ENCODE peak calls at places on chromosomes 1 and 21, in four cellular contexts. One of them, this sample, is unnamed.

GRCh38 chr1:151372411-151372934 is at the start of gene SELENBP1:
- DNase-seq in mucosa of descending colon: peak; percentile 98
- DNase-seq in stimulated activated CD4-positive, alpha-beta T cell treated with anti-CD3 and anti-CD28 coated beads, Interleukin-4, amount 100 ng/mL, for 24 hours: no peak
- DNase-seq in WTC11: peak; percentile 63
- DNase-seq in this sample: no peak

GRCh38 chr1:150620919-150621318 is 8.5 kb downstream of the ENSA start:
- DNase-seq in mucosa of descending colon: no peak
- DNase-seq in stimulated activated CD4-positive, alpha-beta T cell treated with anti-CD3 and anti-CD28 coated beads, Interleukin-4, amount 100 ng/mL, for 24 hours: no peak
- DNase-seq in WTC11: no peak
- DNase-seq in this sample: no peak

GRCh38 chr1:41313661-41314131 is 47.5 kb upstream of the FOXO6 start:
- DNase-seq in mucosa of descending colon: peak; percentile 3
- DNase-seq in stimulated activated CD4-positive, alpha-beta T cell treated with anti-CD3 and anti-CD28 coated beads, Interleukin-4, amount 100 ng/mL, for 24 hours: no peak
- DNase-seq in WTC11: peak; percentile 59
- DNase-seq in this sample: no peak

GRCh38 chr1:204255225-204255624 is 41.4 kb upstream of the GOLT1A start:
- DNase-seq in mucosa of descending colon: no peak
- DNase-seq in stimulated activated CD4-positive, alpha-beta T cell treated with anti-CD3 and anti-CD28 coated beads, Interleukin-4, amount 100 ng/mL, for 24 hours: no peak
- DNase-seq in WTC11: peak; percentile 63
- DNase-seq in this sample: no peak

GRCh38 chr1:20470174-20470573 is 15.8 kb downstream of the CAMK2N1 start:
- DNase-seq in mucosa of descending colon: peak; percentile 74
- DNase-seq in stimulated activated CD4-positive, alpha-beta T cell treated with anti-CD3 and anti-CD28 coated beads, Interleukin-4, amount 100 ng/mL, for 24 hours: no peak
- DNase-seq in WTC11: no peak
- DNase-seq in this sample: no peak

GRCh38 chr1:83029916-83030315 is 969.0 kb downstream of the TTLL7 start:
- DNase-seq in mucosa of descending colon: no peak
- DNase-seq in stimulated activated CD4-positive, alpha-beta T cell treated with anti-CD3 and anti-CD28 coated beads, Interleukin-4, amount 100 ng/mL, for 24 hours: no peak
- DNase-seq in WTC11: no peak
- DNase-seq in this sample: no peak

GRCh38 chr21:14870841-14871126 is 194.0 kb downstream of the NRIP1 start:
- DNase-seq in mucosa of descending colon: no peak
- DNase-seq in stimulated activated CD4-positive, alpha-beta T cell treated with anti-CD3 and anti-CD28 coated beads, Interleukin-4, amount 100 ng/mL, for 24 hours: no peak
- DNase-seq in WTC11: no peak
- DNase-seq in this sample: no peak

GRCh38 chr1:11842154-11843041 is 5.2 kb downstream of the NPPA start:
- DNase-seq in mucosa of descending colon: peak; percentile 25
- DNase-seq in stimulated activated CD4-positive, alpha-beta T cell treated with anti-CD3 and anti-CD28 coated beads, Interleukin-4, amount 100 ng/mL, for 24 hours: no peak
- DNase-seq in WTC11: no peak
- DNase-seq in this sample: no peak

GRCh38 chr21:45859041-45859761 is 122.4 kb upstream of the COL6A1 start:
- DNase-seq in mucosa of descending colon: no peak
- DNase-seq in stimulated activated CD4-positive, alpha-beta T cell treated with anti-CD3 and anti-CD28 coated beads, Interleukin-4, amount 100 ng/mL, for 24 hours: no peak
- DNase-seq in WTC11: no peak
- DNase-seq in this sample: no peak

GRCh38 chr1:16960560-16961296 is 19.7 kb downstream of the MFAP2 start:
- DNase-seq in mucosa of descending colon: peak; percentile 95
- DNase-seq in stimulated activated CD4-positive, alpha-beta T cell treated with anti-CD3 and anti-CD28 coated beads, Interleukin-4, amount 100 ng/mL, for 24 hours: peak; percentile 84
- DNase-seq in WTC11: peak; percentile 97
- DNase-seq in this sample: peak; percentile 68